ENCODE peak calls at places on chromosomes 1 and 21, in eight cellular contexts. Y, C, P, J, O, R, G and D are unnamed samples.

GRCh38 chr1:46670134-46670533 is 1.5 kb upstream of the TEX38 start:
- DNase-seq in Y (no peak), C (no peak), P (no peak), J (no peak), O (no peak), R (no peak), G (no peak), D (no peak)

GRCh38 chr1:193472838-193473398 is 286.5 kb upstream of the B3GALT2 start:
- DNase-seq in Y (no peak), C (no peak), P (no peak), J (no peak), O (no peak), R (no peak), G (no peak), D (peak)

GRCh38 chr1:30727796-30728195 is 4.4 kb upstream of the MATN1 start:
- DNase-seq in Y (no peak), C (no peak), P (no peak), J (peak), O (no peak), R (peak), G (no peak), D (no peak)

GRCh38 chr1:11478571-11479374 is at the start of gene DISP3:
- DNase-seq in Y (peak), C (peak), P (peak), J (peak), O (peak), R (peak), G (peak), D (peak)

GRCh38 chr1:64223329-64224151 is 20.1 kb downstream of the UBE2U start:
- DNase-seq in Y (no peak), C (no peak), P (no peak), J (peak), O (no peak), R (peak), G (no peak), D (no peak)

GRCh38 chr1:33126411-33127000 is 45.6 kb downstream of the AZIN2 start:
- DNase-seq in Y (no peak), C (peak), P (peak), J (no peak), O (no peak), R (no peak), G (no peak), D (no peak)

GRCh38 chr1:5716126-5716525 is 276.1 kb downstream of the NPHP4 start:
- DNase-seq in Y (no peak), C (no peak), P (no peak), J (no peak), O (no peak), R (no peak), G (no peak), D (no peak)

GRCh38 chr1:66542811-66543767 is 9.1 kb downstream of the SGIP1 start:
- DNase-seq in Y (no peak), C (no peak), P (no peak), J (no peak), O (no peak), R (peak), G (no peak), D (peak)

GRCh38 chr1:8077120-8077573 is 51.0 kb upstream of the ERRFI1 start:
- DNase-seq in Y (no peak), C (peak), P (peak), J (peak), O (no peak), R (peak), G (no peak), D (peak)

GRCh38 chr1:185073725-185074124 is 28.4 kb downstream of the RNF2 start:
- DNase-seq in Y (no peak), C (no peak), P (no peak), J (peak), O (no peak), R (peak), G (no peak), D (no peak)

GRCh38 chr1:56073614-56074356 is 505.6 kb downstream of the PLPP3 start:
- DNase-seq in Y (no peak), C (no peak), P (no peak), J (no peak), O (no peak), R (no peak), G (no peak), D (peak)

GRCh38 chr21:38622081-38622826 is 124.0 kb upstream of the ERG start:
- DNase-seq in Y (no peak), C (no peak), P (no peak), J (no peak), O (no peak), R (no peak), G (no peak), D (no peak)

GRCh38 chr1:230581446-230582079 is 60.7 kb upstream of the COG2 start:
- DNase-seq in Y (no peak), C (peak), P (peak), J (no peak), O (no peak), R (no peak), G (no peak), D (peak)

GRCh38 chr1:186440584-186440983 is 20.3 kb downstream of the PDC start:
- DNase-seq in Y (no peak), C (no peak), P (no peak), J (peak), O (no peak), R (peak), G (no peak), D (no peak)

GRCh38 chr1:63713627-63714481 is 60.0 kb upstream of the ROR1 start:
- DNase-seq in Y (no peak), C (peak), P (no peak), J (peak), O (no peak), R (peak), G (no peak), D (no peak)

GRCh38 chr21:35198004-35198403 is 148.9 kb upstream of the RUNX1 start:
- DNase-seq in Y (no peak), C (no peak), P (no peak), J (peak), O (no peak), R (peak), G (no peak), D (no peak)

GRCh38 chr1:86888327-86888726 is 25.6 kb downstream of the SELENOF start:
- DNase-seq in Y (no peak), C (no peak), P (no peak), J (no peak), O (no peak), R (no peak), G (no peak), D (no peak)

GRCh38 chr1:246788895-246789338 is 64.7 kb downstream of the SCCPDH start:
- DNase-seq in Y (no peak), C (peak), P (peak), J (no peak), O (no peak), R (no peak), G (peak), D (no peak)

GRCh38 chr1:23867542-23867952 is 543 bp downstream of the FUCA1 start:
- DNase-seq in Y (no peak), C (peak), P (peak), J (no peak), O (no peak), R (no peak), G (peak), D (peak)

GRCh38 chr1:10679521-10680220 is 116.8 kb downstream of the CASZ1 start:
- DNase-seq in Y (no peak), C (peak), P (peak), J (peak), O (no peak), R (peak), G (peak), D (peak)

GRCh38 chr1:28602536-28603439 is 10.7 kb downstream of the RAB42 start:
- DNase-seq in Y (no peak), C (peak), P (peak), J (peak), O (no peak), R (peak), G (peak), D (peak)

GRCh38 chr1:94633051-94633450 is 91.5 kb upstream of the F3 start:
- DNase-seq in Y (no peak), C (no peak), P (no peak), J (no peak), O (no peak), R (no peak), G (no peak), D (no peak)

GRCh38 chr21:31185663-31186062 is 147.4 kb upstream of the KRTAP19-8 start:
- DNase-seq in Y (no peak), C (no peak), P (no peak), J (no peak), O (no peak), R (no peak), G (no peak), D (no peak)

GRCh38 chr21:26130249-26130896 is 40.2 kb downstream of the APP start:
- DNase-seq in Y (no peak), C (no peak), P (no peak), J (no peak), O (no peak), R (no peak), G (no peak), D (no peak)

GRCh38 chr1:145845514-145846161 is at the start of gene NUDT17:
- DNase-seq in Y (peak), C (peak), P (peak), J (peak), O (peak), R (peak), G (peak), D (peak)